ENCODE peak calls at places on chromosome 21, in seven cellular contexts. One of them, this sample, is unnamed.

GRCh38 chr21:38806153-38806941 is 618 bp downstream of the ETS2 start:
- DNase-seq in psoas muscle: peak; percentile 75
- DNase-seq in OCI-LY7: peak; percentile 56
- DNase-seq in GM23248: peak; percentile 41
- DNase-seq in CD4-positive, alpha-beta memory T cell: peak; percentile 46
- DNase-seq in thyroid gland: peak; percentile 40
- DNase-seq in ovary: peak; percentile 59
- DNase-seq in this sample: peak; percentile 6

GRCh38 chr21:36034211-36034913 is 26.0 kb downstream of the SETD4 start:
- DNase-seq in psoas muscle: no peak
- DNase-seq in OCI-LY7: no peak
- DNase-seq in GM23248: no peak
- DNase-seq in CD4-positive, alpha-beta memory T cell: no peak
- DNase-seq in thyroid gland: no peak
- DNase-seq in ovary: no peak
- DNase-seq in this sample: no peak

GRCh38 chr21:42614811-42615342 is 38.5 kb upstream of the PDE9A start:
- DNase-seq in psoas muscle: no peak
- DNase-seq in OCI-LY7: peak; percentile 18
- DNase-seq in GM23248: peak; percentile 29
- DNase-seq in CD4-positive, alpha-beta memory T cell: peak; percentile 78
- DNase-seq in thyroid gland: no peak
- DNase-seq in ovary: no peak
- DNase-seq in this sample: peak; percentile 36

GRCh38 chr21:31396399-31396798 is 52.3 kb upstream of the TIAM1 start:
- DNase-seq in psoas muscle: no peak
- DNase-seq in OCI-LY7: no peak
- DNase-seq in GM23248: no peak
- DNase-seq in CD4-positive, alpha-beta memory T cell: no peak
- DNase-seq in thyroid gland: no peak
- DNase-seq in ovary: no peak
- DNase-seq in this sample: no peak

GRCh38 chr21:31887596-31887920 is 14.7 kb downstream of the HUNK start:
- DNase-seq in psoas muscle: peak; percentile 61
- DNase-seq in OCI-LY7: no peak
- DNase-seq in GM23248: no peak
- DNase-seq in CD4-positive, alpha-beta memory T cell: no peak
- DNase-seq in thyroid gland: no peak
- DNase-seq in ovary: no peak
- DNase-seq in this sample: no peak

GRCh38 chr21:31470896-31471694 is 127.0 kb upstream of the TIAM1 start:
- DNase-seq in psoas muscle: no peak
- DNase-seq in OCI-LY7: no peak
- DNase-seq in GM23248: no peak
- DNase-seq in CD4-positive, alpha-beta memory T cell: no peak
- DNase-seq in thyroid gland: no peak
- DNase-seq in ovary: no peak
- DNase-seq in this sample: no peak

GRCh38 chr21:17388226-17388625 is 124.6 kb upstream of the CXADR start:
- DNase-seq in psoas muscle: no peak
- DNase-seq in OCI-LY7: peak; percentile 88
- DNase-seq in GM23248: no peak
- DNase-seq in CD4-positive, alpha-beta memory T cell: no peak
- DNase-seq in thyroid gland: no peak
- DNase-seq in ovary: no peak
- DNase-seq in this sample: no peak

GRCh38 chr21:42846221-42846620 is 33.1 kb downstream of the WDR4 start:
- DNase-seq in psoas muscle: no peak
- DNase-seq in OCI-LY7: no peak
- DNase-seq in GM23248: no peak
- DNase-seq in CD4-positive, alpha-beta memory T cell: no peak
- DNase-seq in thyroid gland: no peak
- DNase-seq in ovary: peak; percentile 4
- DNase-seq in this sample: no peak

DNA sequence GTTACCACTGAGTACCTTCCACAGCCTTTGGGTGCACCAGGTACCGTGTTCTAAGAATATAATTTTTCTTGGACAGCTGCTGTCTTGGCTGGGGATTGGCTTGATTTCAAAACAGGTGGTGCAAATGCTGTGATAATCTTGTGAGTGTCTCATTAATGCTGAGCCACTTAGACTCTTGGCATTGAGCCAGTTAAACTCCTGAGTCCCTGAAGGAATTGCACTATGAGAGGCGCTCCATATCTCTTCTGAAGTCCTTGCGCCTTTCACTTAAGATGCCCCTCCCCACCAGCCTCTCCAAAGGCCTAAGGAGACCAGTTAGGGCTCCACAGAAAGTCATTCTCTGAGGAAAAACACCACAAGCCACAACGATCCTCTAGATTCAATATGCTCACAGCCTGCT is 51.0 kb downstream of the BACH1 start:
- DNase-seq in psoas muscle: no peak
- DNase-seq in OCI-LY7: no peak
- DNase-seq in GM23248: no peak
- DNase-seq in CD4-positive, alpha-beta memory T cell: no peak
- DNase-seq in thyroid gland: peak; percentile 38
- DNase-seq in ovary: no peak
- DNase-seq in this sample: no peak
- H3K4me1 ChIP-seq in psoas muscle: peaks cover 7% of the 10 kb centered on the region
- H3K4me1 ChIP-seq in OCI-LY7: peaks cover 11% of the 10 kb centered on the region
- H3K4me1 ChIP-seq in GM23248: peaks cover 33% of the 10 kb centered on the region
- H3K4me1 ChIP-seq in CD4-positive, alpha-beta memory T cell: peaks cover 7% of the 10 kb centered on the region
- H3K4me1 ChIP-seq in thyroid gland: peaks cover 23% of the 10 kb centered on the region
- H3K4me1 ChIP-seq in ovary: peaks cover 8% of the 10 kb centered on the region
- H3K4me1 ChIP-seq in this sample: no peaks in the 10 kb centered on the region

GRCh38 chr21:34792504-34793089 is 123.8 kb downstream of the CLIC6 start:
- DNase-seq in psoas muscle: no peak
- DNase-seq in OCI-LY7: no peak
- DNase-seq in GM23248: no peak
- DNase-seq in CD4-positive, alpha-beta memory T cell: no peak
- DNase-seq in thyroid gland: no peak
- DNase-seq in ovary: no peak
- DNase-seq in this sample: no peak

GRCh38 chr21:34788879-34789278 is 120.1 kb downstream of the CLIC6 start:
- DNase-seq in psoas muscle: no peak
- DNase-seq in OCI-LY7: no peak
- DNase-seq in GM23248: no peak
- DNase-seq in CD4-positive, alpha-beta memory T cell: no peak
- DNase-seq in thyroid gland: no peak
- DNase-seq in ovary: no peak
- DNase-seq in this sample: no peak

GRCh38 chr21:34790341-34790740 is 121.5 kb downstream of the CLIC6 start:
- DNase-seq in psoas muscle: no peak
- DNase-seq in OCI-LY7: no peak
- DNase-seq in GM23248: no peak
- DNase-seq in CD4-positive, alpha-beta memory T cell: no peak
- DNase-seq in thyroid gland: no peak
- DNase-seq in ovary: no peak
- DNase-seq in this sample: no peak

GRCh38 chr21:34791776-34792503 is 123.1 kb downstream of the CLIC6 start:
- DNase-seq in psoas muscle: no peak
- DNase-seq in OCI-LY7: no peak
- DNase-seq in GM23248: no peak
- DNase-seq in CD4-positive, alpha-beta memory T cell: no peak
- DNase-seq in thyroid gland: no peak
- DNase-seq in ovary: no peak
- DNase-seq in this sample: no peak

DNA sequence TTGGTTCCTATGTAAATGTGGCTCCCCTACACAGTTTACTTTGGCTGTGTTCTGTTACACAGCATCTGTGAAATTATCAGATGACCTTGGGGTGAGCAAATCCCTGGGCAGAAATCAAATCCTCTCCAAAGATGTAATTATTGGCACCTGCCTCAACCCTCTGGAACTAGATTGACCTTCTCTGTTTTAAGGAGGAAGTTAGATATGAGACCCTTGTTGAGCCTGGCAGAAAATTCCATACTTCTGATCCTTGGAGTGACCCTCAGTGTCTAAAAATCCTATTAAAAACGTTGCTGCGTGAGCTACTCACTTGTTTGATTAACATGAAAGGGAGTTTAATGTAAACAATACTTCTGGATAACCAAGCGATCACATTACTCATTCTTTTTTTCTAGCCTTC is 122.0 kb downstream of the CLIC6 start:
- DNase-seq in psoas muscle: no peak
- DNase-seq in OCI-LY7: no peak
- DNase-seq in GM23248: no peak
- DNase-seq in CD4-positive, alpha-beta memory T cell: no peak
- DNase-seq in thyroid gland: no peak
- DNase-seq in ovary: no peak
- DNase-seq in this sample: no peak
- H3K4me3 ChIP-seq in psoas muscle: no peak overlapping the region
- H3K4me3 ChIP-seq in OCI-LY7: no peak overlapping the region
- H3K4me3 ChIP-seq in GM23248: no peak overlapping the region
- H3K4me3 ChIP-seq in CD4-positive, alpha-beta memory T cell: no peak overlapping the region
- H3K4me3 ChIP-seq in thyroid gland: no peak overlapping the region
- H3K4me3 ChIP-seq in ovary: no peak overlapping the region
- H3K4me3 ChIP-seq in this sample: no peak overlapping the region

DNA sequence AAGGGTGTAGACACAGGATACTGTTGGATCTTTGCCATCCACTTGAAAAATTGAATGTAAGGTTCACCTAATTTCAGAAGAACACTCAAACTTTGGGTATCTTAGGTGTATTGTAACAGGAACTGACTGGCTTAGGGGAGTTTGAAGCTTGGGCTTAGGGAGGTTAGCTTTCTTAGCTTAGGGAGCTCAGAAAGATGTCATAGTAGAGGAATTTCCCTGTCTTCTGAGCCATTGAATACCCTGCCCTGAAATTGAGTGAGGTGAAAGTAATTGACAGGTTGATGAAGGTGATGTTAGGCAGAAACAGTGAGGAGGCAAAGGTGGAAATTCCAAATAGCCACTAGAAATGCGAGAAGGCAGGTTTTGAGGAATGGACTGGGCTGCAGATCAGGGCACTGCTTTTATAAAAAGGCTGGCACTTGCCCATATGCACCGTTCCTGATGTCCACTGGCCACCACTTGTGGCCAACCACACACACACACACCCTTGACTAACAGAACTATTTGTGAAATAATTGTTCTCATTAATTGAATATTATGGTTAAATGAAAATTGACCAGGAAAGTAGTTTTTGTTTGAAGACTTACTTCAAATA is 16.5 kb downstream of the BACH1 start:
- DNase-seq in psoas muscle: no peak
- DNase-seq in OCI-LY7: no peak
- DNase-seq in GM23248: no peak
- DNase-seq in CD4-positive, alpha-beta memory T cell: no peak
- DNase-seq in thyroid gland: no peak
- DNase-seq in ovary: no peak
- DNase-seq in this sample: no peak
- H3K4me1 ChIP-seq in psoas muscle: peaks cover 84% of the 10 kb centered on the region
- H3K4me1 ChIP-seq in OCI-LY7: no peaks in the 10 kb centered on the region
- H3K4me1 ChIP-seq in GM23248: peaks cover 49% of the 10 kb centered on the region
- H3K4me1 ChIP-seq in CD4-positive, alpha-beta memory T cell: peaks cover 10% of the 10 kb centered on the region
- H3K4me1 ChIP-seq in thyroid gland: peaks cover 29% of the 10 kb centered on the region
- H3K4me1 ChIP-seq in ovary: peaks cover 14% of the 10 kb centered on the region
- H3K4me1 ChIP-seq in this sample: no peaks in the 10 kb centered on the region

GRCh38 chr21:45405271-45405818 is 380 bp downstream of the COL18A1 start:
- DNase-seq in psoas muscle: peak; percentile 73
- DNase-seq in OCI-LY7: no peak
- DNase-seq in GM23248: peak; percentile 57
- DNase-seq in CD4-positive, alpha-beta memory T cell: peak; percentile 4
- DNase-seq in thyroid gland: peak; percentile 57
- DNase-seq in ovary: peak; percentile 75
- DNase-seq in this sample: no peak
- H3K4me3 ChIP-seq in psoas muscle: peak overlapping the region; percentile 67
- H3K4me3 ChIP-seq in OCI-LY7: no peak overlapping the region
- H3K4me3 ChIP-seq in GM23248: peak overlapping the region; percentile 66
- H3K4me3 ChIP-seq in CD4-positive, alpha-beta memory T cell: no peak overlapping the region
- H3K4me3 ChIP-seq in thyroid gland: peak overlapping the region; percentile 68
- H3K4me3 ChIP-seq in ovary: peak overlapping the region; percentile 68
- H3K4me3 ChIP-seq in this sample: no peak overlapping the region

GRCh38 chr21:37422382-37422781 is 55.8 kb downstream of the DYRK1A start:
- DNase-seq in psoas muscle: no peak
- DNase-seq in OCI-LY7: no peak
- DNase-seq in GM23248: no peak
- DNase-seq in CD4-positive, alpha-beta memory T cell: no peak
- DNase-seq in thyroid gland: no peak
- DNase-seq in ovary: no peak
- DNase-seq in this sample: no peak

GRCh38 chr21:37424987-37425386 is 58.4 kb downstream of the DYRK1A start:
- DNase-seq in psoas muscle: no peak
- DNase-seq in OCI-LY7: no peak
- DNase-seq in GM23248: no peak
- DNase-seq in CD4-positive, alpha-beta memory T cell: no peak
- DNase-seq in thyroid gland: no peak
- DNase-seq in ovary: no peak
- DNase-seq in this sample: no peak

GRCh38 chr21:37423103-37423502 is 56.5 kb downstream of the DYRK1A start:
- DNase-seq in psoas muscle: no peak
- DNase-seq in OCI-LY7: no peak
- DNase-seq in GM23248: no peak
- DNase-seq in CD4-positive, alpha-beta memory T cell: no peak
- DNase-seq in thyroid gland: no peak
- DNase-seq in ovary: no peak
- DNase-seq in this sample: no peak

GRCh38 chr21:37419228-37419906 is 52.8 kb downstream of the DYRK1A start:
- DNase-seq in psoas muscle: no peak
- DNase-seq in OCI-LY7: no peak
- DNase-seq in GM23248: no peak
- DNase-seq in CD4-positive, alpha-beta memory T cell: no peak
- DNase-seq in thyroid gland: no peak
- DNase-seq in ovary: no peak
- DNase-seq in this sample: no peak

GRCh38 chr21:37421306-37421705 is 54.7 kb downstream of the DYRK1A start:
- DNase-seq in psoas muscle: no peak
- DNase-seq in OCI-LY7: no peak
- DNase-seq in GM23248: no peak
- DNase-seq in CD4-positive, alpha-beta memory T cell: no peak
- DNase-seq in thyroid gland: no peak
- DNase-seq in ovary: no peak
- DNase-seq in this sample: no peak
- H3K4me1 ChIP-seq in psoas muscle: peaks cover 88% of the 10 kb centered on the region
- H3K4me1 ChIP-seq in OCI-LY7: no peaks in the 10 kb centered on the region
- H3K4me1 ChIP-seq in GM23248: peaks cover 35% of the 10 kb centered on the region
- H3K4me1 ChIP-seq in CD4-positive, alpha-beta memory T cell: peaks cover 41% of the 10 kb centered on the region
- H3K4me1 ChIP-seq in thyroid gland: peaks cover 3% of the 10 kb centered on the region
- H3K4me1 ChIP-seq in ovary: peaks cover 1% of the 10 kb centered on the region
- H3K4me1 ChIP-seq in this sample: peaks cover 6% of the 10 kb centered on the region

DNA sequence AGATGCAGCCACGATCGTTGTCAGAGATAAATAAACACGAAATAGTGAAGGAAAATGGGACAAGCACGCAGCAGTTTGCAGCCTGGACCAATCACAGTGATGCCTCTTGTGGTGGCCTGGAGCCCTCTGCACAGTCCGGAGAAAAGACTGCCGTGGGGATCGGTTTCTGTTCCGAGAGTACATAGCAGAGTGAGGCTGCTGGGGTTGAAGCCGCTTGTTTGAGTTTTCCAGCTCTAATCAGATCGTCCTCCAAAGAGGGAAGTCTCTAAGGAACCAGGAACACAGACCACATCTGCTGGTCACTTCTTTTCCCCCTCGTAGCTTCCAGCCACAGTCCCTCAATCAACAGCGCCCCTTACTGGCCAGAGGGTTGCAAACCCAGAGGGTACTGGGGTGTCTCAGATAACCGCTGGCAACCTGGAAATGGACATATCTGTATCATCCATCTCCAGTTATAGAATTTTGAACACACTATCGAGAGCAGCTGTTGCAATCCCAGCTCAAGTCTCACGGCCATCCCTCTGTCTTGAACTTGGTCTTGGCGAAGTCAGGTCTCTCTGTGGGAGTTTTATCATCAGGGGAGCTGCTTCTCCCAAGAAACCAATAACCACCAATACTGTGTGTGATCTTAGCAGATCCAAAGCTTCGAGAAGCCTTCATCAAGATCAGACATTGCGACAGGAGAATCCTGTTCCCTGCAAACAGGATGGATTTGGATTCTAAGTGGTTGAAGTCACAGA is 57.4 kb downstream of the OLIG1 start:
- DNase-seq in psoas muscle: peak; percentile 80
- DNase-seq in OCI-LY7: peak; percentile 65
- DNase-seq in GM23248: peak; percentile 76
- DNase-seq in CD4-positive, alpha-beta memory T cell: peak; percentile 48
- DNase-seq in thyroid gland: peak; percentile 24
- DNase-seq in ovary: peak; percentile 24
- DNase-seq in this sample: peak; percentile 41
- H3K4me3 ChIP-seq in psoas muscle: peak overlapping the region; percentile 39
- H3K4me3 ChIP-seq in OCI-LY7: peak overlapping the region; percentile 44
- H3K4me3 ChIP-seq in GM23248: peak overlapping the region; percentile 67
- H3K4me3 ChIP-seq in CD4-positive, alpha-beta memory T cell: no peak overlapping the region
- H3K4me3 ChIP-seq in thyroid gland: no peak overlapping the region
- H3K4me3 ChIP-seq in ovary: no peak overlapping the region
- H3K4me3 ChIP-seq in this sample: no peak overlapping the region